ENCODE peak calls at places on chromosomes 16 and 17, in ten cellular contexts. D, X, T, F, I, R, V, G, P and H are unnamed samples.

GRCh38 chr17:921161-921560 is 58.4 kb downstream of the NXN start:
- DNase-seq in D (peak; percentile 30), X (no peak), T (peak; percentile 51), F (no peak), I (no peak), R (no peak), V (no peak), G (no peak), P (no peak), H (no peak)

GRCh38 chr16:66227766-66228530 is 138.5 kb upstream of the CDH5 start:
- DNase-seq in D (no peak), X (no peak), T (no peak), F (no peak), I (no peak), R (no peak), V (no peak), G (no peak), P (no peak), H (no peak)

GRCh38 chr17:73251871-73252270 is 9.8 kb downstream of the CPSF4L start:
- DNase-seq in D (no peak), X (no peak), T (no peak), F (no peak), I (no peak), R (no peak), V (no peak), G (no peak), P (no peak), H (no peak)

GRCh38 chr16:85936761-85937343 is 37.9 kb downstream of the IRF8 start:
- DNase-seq in D (peak; percentile 7), X (no peak), T (no peak), F (no peak), I (no peak), R (no peak), V (no peak), G (no peak), P (no peak), H (no peak)

GRCh38 chr17:62995377-62995885 is 29.4 kb downstream of the TANC2 start:
- DNase-seq in D (no peak), X (peak; percentile 28), T (peak; percentile 65), F (peak; percentile 24), I (peak; percentile 37), R (peak; percentile 45), V (peak; percentile 45), G (peak; percentile 49), P (peak; percentile 29), H (peak; percentile 38)

GRCh38 chr17:77383613-77384608 is 243.1 kb downstream of the SEC14L1 start:
- DNase-seq in D (no peak), X (no peak), T (no peak), F (peak; percentile 59), I (no peak), R (no peak), V (no peak), G (no peak), P (no peak), H (no peak)

GRCh38 chr17:18039535-18040286 is 503 bp downstream of the GID4 start:
- DNase-seq in D (peak; percentile 67), X (no peak), T (peak; percentile 37), F (no peak), I (no peak), R (no peak), V (peak; percentile 36), G (no peak), P (peak; percentile 41), H (no peak)

GRCh38 chr16:62068747-62069146 is 32.5 kb upstream of the CDH8 start:
- DNase-seq in D (no peak), X (no peak), T (peak; percentile 16), F (no peak), I (no peak), R (no peak), V (peak; percentile 23), G (no peak), P (no peak), H (no peak)